ENCODE peak calls at places on chromosomes 2 and 18, in six cellular contexts. C is OCI-LY7, X is stomach, N is NB4, V is left ventricle myocardium inferior, E is GM10248. R is an unnamed sample.

GRCh38 chr2:148021059-148021985 is at the start of gene MBD5:
- DNase-seq in C (peak; percentile 71), X (peak; percentile 37), N (peak; percentile 70), V (no peak), E (peak; percentile 44), R (peak; percentile 43)

GRCh38 chr2:67839242-67839641 is 223.6 kb downstream of the C1D start:
- DNase-seq in C (no peak), X (no peak), N (no peak), V (no peak), E (no peak), R (no peak)

GRCh38 chr18:48546411-48546810 is 7.6 kb downstream of the CTIF start:
- DNase-seq in C (no peak), X (no peak), N (no peak), V (no peak), E (no peak), R (no peak)

GRCh38 chr2:237474511-237474911 is 12.5 kb upstream of the MLPH start:
- DNase-seq in C (no peak), X (no peak), N (no peak), V (peak; percentile 71), E (no peak), R (no peak)

GRCh38 chr2:200613692-200614091 is 27.9 kb downstream of the AOX1 start:
- DNase-seq in C (no peak), X (no peak), N (no peak), V (no peak), E (no peak), R (no peak)

GRCh38 chr18:6118080-6118479 is 222.8 kb upstream of the TMEM200C start:
- DNase-seq in C (no peak), X (no peak), N (no peak), V (no peak), E (no peak), R (no peak)

GRCh38 chr18:62634991-62635630 is 80.2 kb upstream of the PHLPP1 start:
- DNase-seq in C (no peak), X (no peak), N (no peak), V (no peak), E (no peak), R (no peak)

GRCh38 chr2:218482651-218483050 is 63.7 kb downstream of the VIL1 start:
- DNase-seq in C (no peak), X (no peak), N (no peak), V (no peak), E (no peak), R (peak; percentile 24)

GRCh38 chr2:6103949-6104348 is 411.8 kb downstream of the SOX11 start:
- DNase-seq in C (peak; percentile 14), X (peak; percentile 67), N (no peak), V (no peak), E (no peak), R (no peak)

GRCh38 chr18:47983946-47984345 is 53.5 kb upstream of the SMAD2 start:
- DNase-seq in C (no peak), X (no peak), N (no peak), V (no peak), E (no peak), R (no peak)

DNA sequence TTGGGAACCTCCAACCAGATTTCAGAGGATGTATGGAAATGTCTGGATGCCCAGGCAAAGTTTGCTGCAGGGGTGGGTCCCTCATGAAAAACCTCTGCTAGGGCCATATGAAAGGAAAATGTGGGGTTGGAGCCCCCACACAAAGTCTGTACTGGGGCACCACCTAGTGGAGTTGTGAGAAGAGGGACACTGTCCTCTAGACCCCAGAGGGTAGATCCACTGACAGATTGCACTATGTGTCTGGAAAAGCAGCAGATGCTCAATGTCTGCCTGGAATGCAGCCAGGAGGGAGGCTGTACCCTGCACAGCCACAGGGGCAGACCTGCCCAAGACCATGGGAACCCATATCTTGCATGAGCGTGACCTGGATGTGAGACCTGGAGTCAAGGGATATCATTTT is 573.7 kb upstream of the NXPH2 start:
- DNase-seq in C (no peak), X (no peak), N (peak; percentile 4), V (no peak), E (no peak), R (no peak)
- TF ChIP-seq CTCF in C (no peak), X (no peak), N (no peak), V (no peak), E (no peak), R (no peak)

GRCh38 chr2:101435011-101435862 is 39.7 kb downstream of the RFX8 start:
- DNase-seq in C (no peak), X (no peak), N (no peak), V (no peak), E (no peak), R (no peak)
- TF ChIP-seq CTCF in C (no peak), X (no peak), N (no peak), V (no peak), E (no peak), R (no peak)

DNA sequence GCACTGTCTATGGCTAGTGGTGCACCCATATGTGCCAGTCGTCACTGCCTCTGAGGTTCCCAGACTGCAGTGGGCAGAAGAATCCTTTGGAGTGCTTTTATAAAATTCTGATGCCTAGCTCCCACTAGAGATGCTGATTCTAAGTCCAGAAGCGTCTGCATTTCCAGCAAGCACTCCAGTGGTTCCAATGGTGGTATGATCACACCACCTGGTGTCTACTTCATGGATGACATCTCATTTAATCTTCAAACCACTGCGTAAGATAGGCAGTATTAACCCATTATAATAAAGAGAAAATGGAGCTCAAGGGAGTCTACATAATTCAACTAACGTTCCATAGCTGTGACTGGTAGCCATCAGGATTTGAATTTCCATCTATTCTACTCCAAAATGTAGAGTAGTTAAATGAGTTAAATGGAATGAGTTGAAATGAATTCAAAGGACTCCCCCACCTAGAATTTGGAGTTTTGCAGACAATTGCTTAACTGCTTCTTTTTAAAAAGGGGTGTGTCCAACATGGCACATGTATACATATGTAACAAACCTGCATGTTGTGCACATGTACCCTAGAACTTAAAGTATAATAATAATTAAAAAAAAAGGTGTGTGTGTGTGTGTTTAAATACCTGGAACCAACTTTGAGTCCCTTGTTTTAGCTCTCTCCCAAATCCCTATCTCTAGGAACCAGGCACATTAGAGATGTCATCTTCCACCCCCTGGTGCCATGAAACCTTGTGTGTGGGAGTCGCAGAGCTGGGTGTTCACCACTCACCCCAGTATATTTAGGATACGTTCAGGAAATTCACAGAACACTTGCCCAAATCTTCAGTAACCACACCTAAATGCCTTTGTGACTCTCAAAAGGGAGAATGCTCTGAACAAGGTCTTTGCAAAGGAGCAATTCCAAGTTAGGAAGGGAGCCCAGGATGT is 14.1 kb downstream of the LAMA3 start:
- DNase-seq in C (peak; percentile 26), X (no peak), N (peak; percentile 67), V (no peak), E (peak; percentile 45), R (peak; percentile 41)
- TF ChIP-seq CTCF in C (peak; percentile 65), X (no peak), N (peak; percentile 33), V (peak; percentile 70), E (peak; percentile 45), R (no peak)

GRCh38 chr18:27605107-27605834 is 420.2 kb upstream of the CHST9 start:
- DNase-seq in C (peak; percentile 57), X (peak; percentile 66), N (peak; percentile 62), V (no peak), E (peak; percentile 37), R (peak; percentile 16)
- TF ChIP-seq CTCF in C (peak; percentile 89), X (no peak), N (peak; percentile 84), V (peak; percentile 86), E (peak; percentile 86), R (peak; percentile 84)

GRCh38 chr2:72116081-72116533 is 31.6 kb downstream of the CYP26B1 start:
- DNase-seq in C (no peak), X (no peak), N (peak; percentile 33), V (no peak), E (no peak), R (no peak)
- TF ChIP-seq CTCF in C (peak; percentile 41), X (no peak), N (peak; percentile 39), V (peak; percentile 20), E (no peak), R (no peak)

GRCh38 chr2:45607701-45608100 is 3.4 kb downstream of the SRBD1 start:
- DNase-seq in C (no peak), X (no peak), N (peak; percentile 37), V (no peak), E (no peak), R (no peak)

GRCh38 chr2:45611020-45611737 is at the start of gene SRBD1:
- DNase-seq in C (peak; percentile 95), X (peak; percentile 96), N (peak; percentile 97), V (peak; percentile 95), E (peak; percentile 90), R (peak; percentile 90)

GRCh38 chr2:45612741-45613140 is 1.7 kb upstream of the SRBD1 start:
- DNase-seq in C (no peak), X (no peak), N (no peak), V (no peak), E (no peak), R (no peak)

GRCh38 chr2:45612265-45612664 is 1.2 kb upstream of the SRBD1 start:
- DNase-seq in C (no peak), X (no peak), N (no peak), V (no peak), E (no peak), R (no peak)

DNA sequence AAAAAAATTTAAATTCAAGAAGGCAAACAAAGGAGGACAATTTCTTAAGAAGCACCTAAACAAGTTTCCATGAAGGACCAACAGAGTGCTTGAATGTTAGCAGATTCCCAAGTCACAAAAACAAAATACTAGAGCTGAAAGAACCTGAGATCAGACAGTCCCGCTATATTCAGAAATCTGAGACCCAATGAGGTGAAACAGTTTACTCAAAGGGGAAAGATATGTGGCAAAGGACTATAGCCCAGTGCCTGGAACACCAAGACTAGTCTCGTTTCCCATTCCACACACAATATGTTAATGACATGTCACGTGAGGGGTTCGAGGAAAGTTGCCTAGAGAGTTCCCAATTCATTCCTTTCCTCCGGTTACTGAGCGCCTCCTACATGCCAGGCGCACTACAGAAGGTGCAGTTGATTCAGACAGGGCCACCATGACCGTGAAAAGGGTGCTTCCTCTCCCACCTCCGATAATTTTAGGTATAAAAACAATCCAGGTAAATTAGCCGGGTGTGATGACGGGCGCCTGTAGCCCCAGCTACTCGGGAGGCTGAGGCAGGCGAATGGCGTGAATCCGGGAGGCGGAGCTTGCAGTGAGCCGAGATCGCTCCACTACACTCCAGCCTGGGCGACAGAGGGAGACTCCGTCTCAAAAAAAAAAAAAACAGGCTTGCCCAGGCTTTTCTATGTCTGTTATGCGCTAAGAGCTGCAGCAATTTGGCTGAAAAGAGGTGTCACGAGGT is 617 bp downstream of the SRBD1 start:
- DNase-seq in C (peak; percentile 57), X (peak; percentile 47), N (peak; percentile 69), V (peak; percentile 37), E (peak; percentile 25), R (peak; percentile 36)
- TF ChIP-seq CTCF in C (peak; percentile 65), X (no peak), N (peak; percentile 9), V (peak; percentile 24), E (peak; percentile 56), R (peak; percentile 44)

GRCh38 chr2:3379647-3380534 is at the start of gene TRAPPC12:
- DNase-seq in C (peak; percentile 95), X (peak; percentile 93), N (peak; percentile 96), V (peak; percentile 93), E (peak; percentile 91), R (peak; percentile 92)
- TF ChIP-seq CTCF in C (peak; percentile 75), X (no peak), N (peak; percentile 20), V (peak; percentile 55), E (peak; percentile 51), R (peak; percentile 43)

R was measured in GM13976.